ENCODE peak calls at places on chromosomes 12 and 14, in ten cellular contexts. Q is GM13976; I is NCI-H2081; F is psoas muscle; W is lower lobe of right lung; N is NCI-H1105; R is stimulated activated CD8-positive, alpha-beta memory T cell treated with anti-CD3 and anti-CD28 coated beads, Interleukin-4, amount 100 ng/mL, for 1 hour; X is naive B cell; C is astrocyte of the spinal cord; L is stimulated activated CD4-positive, alpha-beta T cell treated with anti-CD3 and anti-CD28 coated beads, Interleukin-12 subunit alpha, Interleukin-12 subunit beta, amount 100 ng/mL, for 4 hours. M is an unnamed sample.
A peak's percentile ranks its signal among the peaks of the same experiment; 100 is the strongest.

GRCh38 chr12:107372229-107372658 is 278.9 kb upstream of the CRY1 start:
- DNase-seq in Q (no peak), I (peak; percentile 73), F (no peak), W (no peak), N (no peak), R (no peak), X (no peak), C (peak; percentile 40), L (no peak), M (no peak)

GRCh38 chr12:54658306-54659264 is 10.4 kb upstream of the DCD start:
- DNase-seq in Q (peak; percentile 76), I (no peak), F (no peak), W (peak; percentile 50), N (no peak), R (no peak), X (peak; percentile 8), C (no peak), L (peak; percentile 43), M (no peak)

GRCh38 chr12:107448198-107448597 is 237.4 kb upstream of the PWP1 start:
- DNase-seq in Q (no peak), I (no peak), F (no peak), W (no peak), N (no peak), R (no peak), X (no peak), C (no peak), L (no peak), M (no peak)

GRCh38 chr12:32302218-32302826 is 97.0 kb upstream of the FGD4 start:
- DNase-seq in Q (peak; percentile 72), I (peak; percentile 16), F (no peak), W (no peak), N (peak; percentile 14), R (no peak), X (peak; percentile 48), C (no peak), L (no peak), M (peak; percentile 50)

GRCh38 chr12:50749459-50749882 is 14.4 kb upstream of the ATF1 start:
- DNase-seq in Q (no peak), I (no peak), F (no peak), W (no peak), N (no peak), R (no peak), X (no peak), C (no peak), L (no peak), M (no peak)

GRCh38 chr12:47767197-47767724 is 5.8 kb upstream of the SLC48A1 start:
- DNase-seq in Q (peak; percentile 76), I (peak; percentile 62), F (peak; percentile 64), W (peak; percentile 47), N (peak; percentile 24), R (peak; percentile 42), X (peak; percentile 68), C (no peak), L (peak; percentile 68), M (no peak)

GRCh38 chr14:69077841-69078240 is 75.1 kb downstream of the DCAF5 start:
- DNase-seq in Q (no peak), I (no peak), F (no peak), W (no peak), N (no peak), R (no peak), X (no peak), C (peak; percentile 86), L (no peak), M (no peak)

GRCh38 chr12:107400686-107401447 is 284.7 kb upstream of the PWP1 start:
- DNase-seq in Q (no peak), I (peak; percentile 85), F (no peak), W (no peak), N (peak; percentile 48), R (no peak), X (no peak), C (no peak), L (no peak), M (no peak)

GRCh38 chr12:48969160-48969771 is 2.3 kb downstream of the WNT10B start:
- DNase-seq in Q (no peak), I (no peak), F (no peak), W (no peak), N (no peak), R (no peak), X (no peak), C (no peak), L (no peak), M (no peak)

GRCh38 chr12:132077322-132078100 is 66.6 kb downstream of the DDX51 start:
- DNase-seq in Q (no peak), I (no peak), F (no peak), W (no peak), N (no peak), R (no peak), X (no peak), C (no peak), L (no peak), M (no peak)

M was measured in GM06990.